ENCODE peak calls at places on chromosomes 4 and X, in nine cellular contexts. One of them, this sample, is unnamed.

GRCh38 chr4:73416423-73417087 is 12.5 kb downstream of the ALB start:
- DNase-seq in transverse colon: no peak
- DNase-seq in epithelial cell of esophagus: no peak
- DNase-seq in HFF-Myc: no peak
- DNase-seq in DND-41: no peak
- DNase-seq in lower lobe of right lung: no peak
- DNase-seq in AG09309: no peak
- DNase-seq in cardiac fibroblast: no peak
- DNase-seq in adrenal gland: no peak
- DNase-seq in this sample: no peak

GRCh38 chr4:54840430-54840829 is 182.7 kb downstream of the KIT start:
- DNase-seq in transverse colon: no peak
- DNase-seq in epithelial cell of esophagus: no peak
- DNase-seq in HFF-Myc: no peak
- DNase-seq in DND-41: no peak
- DNase-seq in lower lobe of right lung: no peak
- DNase-seq in AG09309: no peak
- DNase-seq in cardiac fibroblast: no peak
- DNase-seq in adrenal gland: no peak
- DNase-seq in this sample: no peak

GRCh38 chrX:15749642-15750610 is 11.9 kb downstream of the CA5B start:
- DNase-seq in transverse colon: peak
- DNase-seq in epithelial cell of esophagus: peak
- DNase-seq in HFF-Myc: no peak
- DNase-seq in DND-41: no peak
- DNase-seq in lower lobe of right lung: peak
- DNase-seq in AG09309: no peak
- DNase-seq in cardiac fibroblast: peak
- DNase-seq in adrenal gland: no peak
- DNase-seq in this sample: no peak

GRCh38 chr4:158664806-158665205 is 6.9 kb downstream of the C4orf46 start:
- DNase-seq in transverse colon: no peak
- DNase-seq in epithelial cell of esophagus: no peak
- DNase-seq in HFF-Myc: no peak
- DNase-seq in DND-41: no peak
- DNase-seq in lower lobe of right lung: no peak
- DNase-seq in AG09309: no peak
- DNase-seq in cardiac fibroblast: no peak
- DNase-seq in adrenal gland: no peak
- DNase-seq in this sample: no peak

GRCh38 chr4:140186651-140187315 is 32.8 kb upstream of the MAML3 start:
- DNase-seq in transverse colon: peak
- DNase-seq in epithelial cell of esophagus: peak
- DNase-seq in HFF-Myc: no peak
- DNase-seq in DND-41: no peak
- DNase-seq in lower lobe of right lung: no peak
- DNase-seq in AG09309: no peak
- DNase-seq in cardiac fibroblast: peak
- DNase-seq in adrenal gland: peak
- DNase-seq in this sample: no peak

GRCh38 chr4:108166441-108167315 is 2.1 kb downstream of the LEF1 start:
- DNase-seq in transverse colon: peak
- DNase-seq in epithelial cell of esophagus: no peak
- DNase-seq in HFF-Myc: no peak
- DNase-seq in DND-41: peak
- DNase-seq in lower lobe of right lung: no peak
- DNase-seq in AG09309: no peak
- DNase-seq in cardiac fibroblast: no peak
- DNase-seq in adrenal gland: peak
- DNase-seq in this sample: no peak

GRCh38 chr4:20773144-20773997 is 73.1 kb downstream of the PACRGL start:
- DNase-seq in transverse colon: peak
- DNase-seq in epithelial cell of esophagus: peak
- DNase-seq in HFF-Myc: peak
- DNase-seq in DND-41: peak
- DNase-seq in lower lobe of right lung: peak
- DNase-seq in AG09309: peak
- DNase-seq in cardiac fibroblast: peak
- DNase-seq in adrenal gland: peak
- DNase-seq in this sample: peak

GRCh38 chr4:184028571-184028996 is 123.5 kb downstream of the STOX2 start:
- DNase-seq in transverse colon: no peak
- DNase-seq in epithelial cell of esophagus: no peak
- DNase-seq in HFF-Myc: no peak
- DNase-seq in DND-41: peak
- DNase-seq in lower lobe of right lung: peak
- DNase-seq in AG09309: no peak
- DNase-seq in cardiac fibroblast: no peak
- DNase-seq in adrenal gland: no peak
- DNase-seq in this sample: no peak

GRCh38 chr4:85637778-85638177 is 162.8 kb downstream of the ARHGAP24 start:
- DNase-seq in transverse colon: no peak
- DNase-seq in epithelial cell of esophagus: no peak
- DNase-seq in HFF-Myc: no peak
- DNase-seq in DND-41: no peak
- DNase-seq in lower lobe of right lung: no peak
- DNase-seq in AG09309: no peak
- DNase-seq in cardiac fibroblast: no peak
- DNase-seq in adrenal gland: no peak
- DNase-seq in this sample: no peak

GRCh38 chrX:111955916-111956315 is 79.9 kb downstream of the TRPC5OS start:
- DNase-seq in transverse colon: no peak
- DNase-seq in epithelial cell of esophagus: no peak
- DNase-seq in HFF-Myc: no peak
- DNase-seq in DND-41: no peak
- DNase-seq in lower lobe of right lung: no peak
- DNase-seq in AG09309: no peak
- DNase-seq in cardiac fibroblast: no peak
- DNase-seq in adrenal gland: no peak
- DNase-seq in this sample: no peak

GRCh38 chr4:105280338-105280809 is 133.7 kb downstream of the TET2 start:
- DNase-seq in transverse colon: no peak
- DNase-seq in epithelial cell of esophagus: peak
- DNase-seq in HFF-Myc: peak
- DNase-seq in DND-41: no peak
- DNase-seq in lower lobe of right lung: no peak
- DNase-seq in AG09309: peak
- DNase-seq in cardiac fibroblast: peak
- DNase-seq in adrenal gland: no peak
- DNase-seq in this sample: peak

GRCh38 chr4:61468091-61468720 is 268.1 kb downstream of the ADGRL3 start:
- DNase-seq in transverse colon: no peak
- DNase-seq in epithelial cell of esophagus: peak
- DNase-seq in HFF-Myc: no peak
- DNase-seq in DND-41: no peak
- DNase-seq in lower lobe of right lung: no peak
- DNase-seq in AG09309: no peak
- DNase-seq in cardiac fibroblast: peak
- DNase-seq in adrenal gland: no peak
- DNase-seq in this sample: no peak

GRCh38 chr4:2359591-2360390 is 58.7 kb downstream of the ZFYVE28 start:
- DNase-seq in transverse colon: no peak
- DNase-seq in epithelial cell of esophagus: no peak
- DNase-seq in HFF-Myc: no peak
- DNase-seq in DND-41: no peak
- DNase-seq in lower lobe of right lung: peak
- DNase-seq in AG09309: no peak
- DNase-seq in cardiac fibroblast: no peak
- DNase-seq in adrenal gland: no peak
- DNase-seq in this sample: no peak

GRCh38 chrX:21354725-21355124 is 19.5 kb upstream of the CNKSR2 start:
- DNase-seq in transverse colon: no peak
- DNase-seq in epithelial cell of esophagus: no peak
- DNase-seq in HFF-Myc: no peak
- DNase-seq in DND-41: no peak
- DNase-seq in lower lobe of right lung: no peak
- DNase-seq in AG09309: no peak
- DNase-seq in cardiac fibroblast: no peak
- DNase-seq in adrenal gland: no peak
- DNase-seq in this sample: no peak

GRCh38 chrX:136353519-136354095 is 52.8 kb downstream of the ADGRG4 start:
- DNase-seq in transverse colon: no peak
- DNase-seq in epithelial cell of esophagus: peak
- DNase-seq in HFF-Myc: no peak
- DNase-seq in DND-41: no peak
- DNase-seq in lower lobe of right lung: no peak
- DNase-seq in AG09309: no peak
- DNase-seq in cardiac fibroblast: peak
- DNase-seq in adrenal gland: no peak
- DNase-seq in this sample: no peak

GRCh38 chrX:136354201-136354600 is 53.4 kb downstream of the ADGRG4 start:
- DNase-seq in transverse colon: no peak
- DNase-seq in epithelial cell of esophagus: peak
- DNase-seq in HFF-Myc: no peak
- DNase-seq in DND-41: no peak
- DNase-seq in lower lobe of right lung: no peak
- DNase-seq in AG09309: no peak
- DNase-seq in cardiac fibroblast: no peak
- DNase-seq in adrenal gland: no peak
- DNase-seq in this sample: no peak
- H3K4me3 ChIP-seq in transverse colon: no peak
- H3K4me3 ChIP-seq in epithelial cell of esophagus: no peak
- H3K4me3 ChIP-seq in HFF-Myc: no peak
- H3K4me3 ChIP-seq in DND-41: no peak
- H3K4me3 ChIP-seq in lower lobe of right lung: no peak
- H3K4me3 ChIP-seq in AG09309: no peak
- H3K4me3 ChIP-seq in cardiac fibroblast: no peak
- H3K4me3 ChIP-seq in adrenal gland: no peak
- H3K4me3 ChIP-seq in this sample: no peak

DNA sequence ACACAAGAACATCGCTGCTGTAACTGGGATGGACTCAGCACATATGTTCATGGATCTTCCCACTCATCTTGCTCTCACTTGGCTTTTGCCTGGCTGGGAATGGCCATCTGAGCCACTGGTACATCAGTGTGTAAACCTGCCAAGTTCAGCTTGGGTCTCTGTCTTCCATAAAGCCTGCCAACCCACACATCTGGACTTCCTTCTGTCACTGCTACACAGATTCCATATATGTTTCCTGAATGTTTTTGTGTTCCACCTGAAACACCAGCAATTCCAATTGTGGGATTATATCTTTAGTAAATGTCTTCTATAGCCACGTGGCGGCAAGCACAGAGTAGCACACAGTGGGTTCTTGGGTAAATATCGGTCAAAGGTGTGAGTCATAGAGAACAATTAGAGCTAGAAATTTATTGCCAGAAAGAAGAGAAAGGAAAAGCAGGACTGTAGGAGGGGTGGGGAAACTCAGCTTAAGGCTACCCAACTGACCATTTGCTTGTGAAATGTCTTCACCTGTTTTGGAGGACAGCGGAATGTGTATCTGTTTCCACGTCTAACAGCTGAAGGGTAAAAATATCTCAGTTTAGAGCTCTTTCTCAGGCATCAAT is 125.9 kb downstream of the MFAP3L start:
- DNase-seq in transverse colon: no peak
- DNase-seq in epithelial cell of esophagus: no peak
- DNase-seq in HFF-Myc: no peak
- DNase-seq in DND-41: no peak
- DNase-seq in lower lobe of right lung: no peak
- DNase-seq in AG09309: no peak
- DNase-seq in cardiac fibroblast: no peak
- DNase-seq in adrenal gland: no peak
- DNase-seq in this sample: no peak
- TF ChIP-seq CTCF in transverse colon: no peak
- TF ChIP-seq CTCF in epithelial cell of esophagus: no peak
- TF ChIP-seq CTCF in HFF-Myc: no peak
- TF ChIP-seq CTCF in DND-41: no peak
- TF ChIP-seq CTCF in lower lobe of right lung: no peak
- TF ChIP-seq CTCF in AG09309: no peak
- TF ChIP-seq CTCF in cardiac fibroblast: no peak
- TF ChIP-seq CTCF in adrenal gland: no peak
- TF ChIP-seq CTCF in this sample: no peak

GRCh38 chr4:137531121-137531520 is 1.2 kb downstream of the PCDH18 start:
- DNase-seq in transverse colon: no peak
- DNase-seq in epithelial cell of esophagus: no peak
- DNase-seq in HFF-Myc: no peak
- DNase-seq in DND-41: no peak
- DNase-seq in lower lobe of right lung: no peak
- DNase-seq in AG09309: no peak
- DNase-seq in cardiac fibroblast: peak
- DNase-seq in adrenal gland: no peak
- DNase-seq in this sample: no peak
- H3K4me3 ChIP-seq in transverse colon: peak
- H3K4me3 ChIP-seq in epithelial cell of esophagus: no peak
- H3K4me3 ChIP-seq in HFF-Myc: peak
- H3K4me3 ChIP-seq in DND-41: no peak
- H3K4me3 ChIP-seq in lower lobe of right lung: peak
- H3K4me3 ChIP-seq in AG09309: peak
- H3K4me3 ChIP-seq in cardiac fibroblast: peak
- H3K4me3 ChIP-seq in adrenal gland: no peak
- H3K4me3 ChIP-seq in this sample: peak

GRCh38 chr4:23904639-23905061 is 14.8 kb upstream of the PPARGC1A start:
- DNase-seq in transverse colon: no peak
- DNase-seq in epithelial cell of esophagus: peak
- DNase-seq in HFF-Myc: no peak
- DNase-seq in DND-41: no peak
- DNase-seq in lower lobe of right lung: peak
- DNase-seq in AG09309: no peak
- DNase-seq in cardiac fibroblast: no peak
- DNase-seq in adrenal gland: no peak
- DNase-seq in this sample: no peak

GRCh38 chr4:23899565-23899964 is 9.7 kb upstream of the PPARGC1A start:
- DNase-seq in transverse colon: peak
- DNase-seq in epithelial cell of esophagus: no peak
- DNase-seq in HFF-Myc: no peak
- DNase-seq in DND-41: no peak
- DNase-seq in lower lobe of right lung: no peak
- DNase-seq in AG09309: no peak
- DNase-seq in cardiac fibroblast: no peak
- DNase-seq in adrenal gland: no peak
- DNase-seq in this sample: no peak

GRCh38 chr4:23903859-23904438 is 14.1 kb upstream of the PPARGC1A start:
- DNase-seq in transverse colon: no peak
- DNase-seq in epithelial cell of esophagus: no peak
- DNase-seq in HFF-Myc: no peak
- DNase-seq in DND-41: no peak
- DNase-seq in lower lobe of right lung: no peak
- DNase-seq in AG09309: no peak
- DNase-seq in cardiac fibroblast: peak
- DNase-seq in adrenal gland: no peak
- DNase-seq in this sample: no peak

GRCh38 chr4:23900636-23901035 is 10.8 kb upstream of the PPARGC1A start:
- DNase-seq in transverse colon: no peak
- DNase-seq in epithelial cell of esophagus: no peak
- DNase-seq in HFF-Myc: no peak
- DNase-seq in DND-41: no peak
- DNase-seq in lower lobe of right lung: no peak
- DNase-seq in AG09309: no peak
- DNase-seq in cardiac fibroblast: no peak
- DNase-seq in adrenal gland: no peak
- DNase-seq in this sample: no peak

DNA sequence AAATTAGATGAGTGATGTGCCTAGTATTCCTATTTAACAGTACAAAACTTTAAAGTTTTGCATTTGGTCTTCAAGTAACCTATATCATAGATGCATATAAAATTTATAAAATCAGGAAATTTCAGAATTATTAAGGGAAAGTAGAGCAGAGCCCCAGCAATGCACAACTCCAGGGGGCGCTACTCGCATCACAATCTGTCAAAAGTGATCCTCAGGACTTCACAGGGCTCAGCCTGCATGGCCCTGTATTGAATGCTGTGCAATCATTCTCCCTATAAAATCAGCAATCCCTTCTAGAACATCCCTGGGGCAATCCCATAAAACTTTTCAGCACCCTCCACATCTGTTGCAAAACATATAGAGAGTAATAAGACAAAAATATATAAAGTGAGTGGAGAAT is 12.4 kb upstream of the PPARGC1A start:
- DNase-seq in transverse colon: no peak
- DNase-seq in epithelial cell of esophagus: no peak
- DNase-seq in HFF-Myc: no peak
- DNase-seq in DND-41: no peak
- DNase-seq in lower lobe of right lung: no peak
- DNase-seq in AG09309: no peak
- DNase-seq in cardiac fibroblast: no peak
- DNase-seq in adrenal gland: no peak
- DNase-seq in this sample: no peak
- TF ChIP-seq CTCF in transverse colon: no peak
- TF ChIP-seq CTCF in epithelial cell of esophagus: no peak
- TF ChIP-seq CTCF in HFF-Myc: peak
- TF ChIP-seq CTCF in DND-41: peak
- TF ChIP-seq CTCF in lower lobe of right lung: no peak
- TF ChIP-seq CTCF in AG09309: no peak
- TF ChIP-seq CTCF in cardiac fibroblast: no peak
- TF ChIP-seq CTCF in adrenal gland: no peak
- TF ChIP-seq CTCF in this sample: no peak

This sample was measured in AG04449.